ENCODE peak calls at places on chromosomes 4 and X, in five cellular contexts. O, W, Y, Q and I are unnamed samples.

GRCh38 chrX:72373136-72373535 is 67.4 kb upstream of the CITED1 start:
- DNase-seq in O (no peak), W (no peak), Y (no peak), Q (no peak), I (no peak)

GRCh38 chrX:17377047-17377692 is 2.2 kb downstream of the NHS start:
- DNase-seq in O (peak), W (no peak), Y (no peak), Q (peak), I (peak)

GRCh38 chr4:100679926-100680325 is 162.1 kb upstream of the EMCN start:
- DNase-seq in O (no peak), W (no peak), Y (no peak), Q (no peak), I (no peak)

GRCh38 chr4:170090667-170091052 is 904 bp upstream of the AADAT start:
- DNase-seq in O (no peak), W (no peak), Y (no peak), Q (no peak), I (no peak)

GRCh38 chr4:4871267-4872147 is 12.0 kb downstream of the MSX1 start:
- DNase-seq in O (no peak), W (no peak), Y (no peak), Q (no peak), I (no peak)

GRCh38 chr4:77773101-77773500 is 46.1 kb downstream of the CNOT6L start:
- DNase-seq in O (no peak), W (no peak), Y (no peak), Q (no peak), I (no peak)

GRCh38 chrX:136453771-136454170 is 34.0 kb upstream of the BRS3 start:
- DNase-seq in O (no peak), W (no peak), Y (no peak), Q (no peak), I (no peak)

GRCh38 chrX:40130207-40130606 is 32.4 kb upstream of the BCOR start:
- DNase-seq in O (peak), W (no peak), Y (peak), Q (no peak), I (no peak)

GRCh38 chrX:31449975-31450374 is 378.1 kb upstream of the FTHL17 start:
- DNase-seq in O (no peak), W (no peak), Y (no peak), Q (no peak), I (no peak)

GRCh38 chr4:180923476-180923875 is 1319.7 kb upstream of the TENM3 start:
- DNase-seq in O (no peak), W (no peak), Y (peak), Q (no peak), I (no peak)

GRCh38 chrX:19515615-19516105 is 352 bp upstream of the MAP3K15 start:
- DNase-seq in O (no peak), W (no peak), Y (no peak), Q (no peak), I (no peak)

GRCh38 chr4:158769175-158769831 is 477 bp downstream of the FNIP2 start:
- DNase-seq in O (peak), W (peak), Y (no peak), Q (peak), I (peak)

GRCh38 chr4:1571165-1571908 is 112.8 kb downstream of the FAM53A start:
- DNase-seq in O (no peak), W (no peak), Y (no peak), Q (peak), I (no peak)

GRCh38 chr4:152998861-152999260 is 62.7 kb downstream of the FHDC1 start:
- DNase-seq in O (no peak), W (no peak), Y (no peak), Q (no peak), I (no peak)

GRCh38 chr4:72604324-72604723 is 35.3 kb upstream of the ADAMTS3 start:
- DNase-seq in O (no peak), W (no peak), Y (no peak), Q (no peak), I (no peak)

GRCh38 chrX:153641575-153642312 is 5.3 kb upstream of the DUSP9 start:
- DNase-seq in O (no peak), W (no peak), Y (no peak), Q (no peak), I (no peak)

GRCh38 chr4:102610476-102610875 is 109.3 kb downstream of the NFKB1 start:
- DNase-seq in O (no peak), W (no peak), Y (no peak), Q (no peak), I (no peak)

GRCh38 chr4:95585016-95585695 is 36.4 kb upstream of the UNC5C start:
- DNase-seq in O (no peak), W (no peak), Y (no peak), Q (no peak), I (no peak)

GRCh38 chr4:22463179-22463578 is 52.7 kb downstream of the ADGRA3 start:
- DNase-seq in O (no peak), W (no peak), Y (no peak), Q (no peak), I (no peak)

GRCh38 chr4:184331155-184331995 is 113.7 kb upstream of the ENPP6 start:
- DNase-seq in O (no peak), W (no peak), Y (no peak), Q (no peak), I (no peak)

GRCh38 chrX:88424071-88424470 is 323.0 kb upstream of the CPXCR1 start:
- DNase-seq in O (no peak), W (no peak), Y (no peak), Q (no peak), I (no peak)

GRCh38 chrX:88424541-88424940 is 322.5 kb upstream of the CPXCR1 start:
- DNase-seq in O (no peak), W (no peak), Y (no peak), Q (no peak), I (no peak)

DNA sequence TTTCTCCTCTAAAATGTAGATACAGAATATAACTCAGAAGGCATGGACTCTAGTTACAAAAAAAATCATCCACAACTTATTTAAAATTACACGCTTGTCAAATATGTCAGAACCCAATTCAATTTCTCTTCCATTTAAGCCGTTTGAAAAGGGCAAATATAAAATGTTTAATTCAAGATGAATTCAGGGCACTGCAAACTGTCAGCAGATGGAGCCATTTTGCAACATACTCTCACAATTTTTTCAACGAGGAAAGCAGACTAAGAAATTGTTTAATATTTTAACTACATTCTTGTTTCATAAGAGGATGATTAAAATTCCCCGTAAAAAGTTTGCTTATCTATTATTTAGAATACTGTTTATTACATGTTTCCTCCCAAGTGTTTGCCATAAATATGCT is 321.3 kb upstream of the CPXCR1 start:
- DNase-seq in O (no peak), W (no peak), Y (no peak), Q (no peak), I (no peak)
- TF ChIP-seq CTCF in O (no peak), W (peak), Y (no peak), Q (no peak), I (no peak)

GRCh38 chr4:141134051-141134450 is 782 bp upstream of the RNF150 start:
- DNase-seq in O (no peak), W (no peak), Y (no peak), Q (no peak), I (no peak)
- TF ChIP-seq CTCF in O (no peak), W (no peak), Y (peak), Q (no peak), I (no peak)

DNA sequence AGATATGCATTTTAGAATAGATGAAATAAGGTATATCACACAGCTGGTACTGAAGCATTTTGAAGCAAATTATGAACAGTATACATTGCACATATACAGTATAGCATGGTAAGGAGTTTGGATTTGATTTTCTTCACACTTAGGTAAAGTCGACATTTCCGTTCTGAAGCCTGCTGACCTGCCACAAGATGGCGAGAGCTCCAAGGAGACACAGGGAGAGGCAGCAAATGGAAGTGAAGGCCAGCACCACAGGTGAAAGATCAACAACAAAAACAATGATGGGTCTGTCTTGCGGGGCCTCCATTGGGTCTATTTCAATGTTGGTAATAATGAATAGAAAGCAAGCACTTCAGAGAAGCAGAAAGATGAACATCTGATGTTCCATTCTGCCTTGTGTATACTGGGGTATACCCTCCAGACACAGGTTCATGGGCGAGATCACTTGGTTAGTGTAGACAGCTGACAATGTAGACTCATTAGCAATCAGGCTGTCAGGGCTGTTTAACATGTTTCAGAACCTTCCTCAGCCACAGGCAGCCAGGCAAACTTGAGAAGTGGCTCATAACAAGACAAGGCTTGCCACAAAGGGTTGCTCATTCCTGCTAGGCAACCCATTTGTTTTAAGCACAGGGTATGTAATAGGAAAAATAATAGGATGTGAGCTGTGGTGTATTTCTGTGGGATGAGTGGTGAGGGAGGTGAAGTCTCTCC is 21.4 kb upstream of the NOX1 start:
- DNase-seq in O (peak), W (no peak), Y (no peak), Q (no peak), I (peak)
- TF ChIP-seq CTCF in O (peak), W (peak), Y (peak), Q (peak), I (no peak)

DNA sequence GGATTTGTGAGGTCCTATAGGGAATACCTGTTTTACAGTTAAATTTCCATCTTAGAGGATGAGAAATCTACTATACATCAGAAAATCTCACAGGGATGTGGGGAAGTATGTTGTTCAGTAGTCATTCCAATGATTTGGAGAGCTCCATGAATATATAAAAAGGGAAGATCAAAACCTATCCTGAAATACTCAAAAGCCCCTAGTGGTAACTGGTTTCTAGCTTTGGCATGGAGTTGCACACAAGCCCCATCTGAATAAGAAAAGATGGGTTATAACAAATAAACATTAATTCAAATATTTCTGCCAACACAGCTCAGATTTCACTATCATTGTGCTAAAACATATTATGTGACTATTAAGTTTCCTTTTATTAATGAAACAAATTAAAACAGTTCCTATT is 101.6 kb downstream of the FBXO8 start:
- DNase-seq in O (no peak), W (no peak), Y (no peak), Q (no peak), I (no peak)
- TF ChIP-seq CTCF in O (no peak), W (no peak), Y (no peak), Q (no peak), I (peak)

GRCh38 chr4:15925830-15926229 is 12.7 kb downstream of the FGFBP1 start:
- DNase-seq in O (no peak), W (no peak), Y (no peak), Q (no peak), I (no peak)
- TF ChIP-seq CTCF in O (no peak), W (no peak), Y (no peak), Q (no peak), I (no peak)

GRCh38 chr4:125325733-125326132 is 11.0 kb downstream of the FAT4 start:
- DNase-seq in O (no peak), W (no peak), Y (no peak), Q (no peak), I (no peak)
- TF ChIP-seq CTCF in O (no peak), W (no peak), Y (no peak), Q (no peak), I (no peak)

DNA sequence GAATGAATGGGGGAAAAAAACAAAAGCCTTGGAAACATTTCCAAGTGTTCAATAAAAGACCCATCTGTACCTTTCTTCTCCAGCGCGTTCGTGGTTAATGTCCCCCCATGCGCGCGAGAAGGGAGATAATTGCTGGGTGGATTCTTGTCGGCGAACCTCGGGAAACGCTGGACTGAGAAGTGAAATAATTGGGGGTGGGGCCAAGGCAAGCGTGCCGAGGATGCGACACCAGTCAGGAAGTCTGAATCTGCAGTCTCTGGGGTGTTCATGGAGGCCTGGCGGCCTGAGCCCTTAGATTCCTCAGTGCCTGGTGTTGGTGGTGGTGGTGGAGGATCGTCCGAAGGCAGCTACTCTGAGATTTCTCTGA is 5.3 kb upstream of the ARX start:
- DNase-seq in O (no peak), W (no peak), Y (no peak), Q (no peak), I (no peak)
- TF ChIP-seq CTCF in O (peak), W (no peak), Y (no peak), Q (no peak), I (no peak)

DNA sequence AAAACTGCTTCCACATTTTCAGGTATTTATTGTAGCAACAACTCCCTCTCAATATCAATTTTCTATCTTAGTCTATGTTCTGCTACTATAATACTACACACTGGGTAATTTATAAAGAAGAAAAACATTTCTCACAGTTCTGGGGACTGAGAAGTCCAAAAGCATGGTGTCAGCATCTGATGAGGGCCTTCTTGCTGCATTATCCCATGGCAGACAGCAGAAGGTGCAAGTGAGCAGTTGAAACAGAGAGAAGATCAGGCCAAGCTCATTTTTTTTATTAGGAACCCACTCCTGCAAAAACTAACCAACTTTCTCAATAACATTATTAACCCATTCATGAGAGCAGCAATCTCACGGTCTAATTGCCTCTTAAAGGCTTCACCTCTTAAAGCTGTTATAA is 376.0 kb downstream of the RAB28 start:
- DNase-seq in O (no peak), W (no peak), Y (no peak), Q (no peak), I (no peak)
- TF ChIP-seq CTCF in O (no peak), W (no peak), Y (no peak), Q (no peak), I (no peak)

GRCh38 chrX:49183701-49184281 is 2.4 kb downstream of the PRICKLE3 start:
- DNase-seq in O (no peak), W (no peak), Y (no peak), Q (peak), I (no peak)

GRCh38 chrX:49186125-49187027 is at the start of gene PRICKLE3:
- DNase-seq in O (peak), W (no peak), Y (no peak), Q (peak), I (peak)

GRCh38 chrX:49185062-49185394 is 1.1 kb downstream of the PRICKLE3 start:
- DNase-seq in O (no peak), W (no peak), Y (no peak), Q (no peak), I (no peak)

GRCh38 chrX:49187028-49187394 is 838 bp upstream of the PRICKLE3 start:
- DNase-seq in O (no peak), W (no peak), Y (no peak), Q (no peak), I (no peak)

DNA sequence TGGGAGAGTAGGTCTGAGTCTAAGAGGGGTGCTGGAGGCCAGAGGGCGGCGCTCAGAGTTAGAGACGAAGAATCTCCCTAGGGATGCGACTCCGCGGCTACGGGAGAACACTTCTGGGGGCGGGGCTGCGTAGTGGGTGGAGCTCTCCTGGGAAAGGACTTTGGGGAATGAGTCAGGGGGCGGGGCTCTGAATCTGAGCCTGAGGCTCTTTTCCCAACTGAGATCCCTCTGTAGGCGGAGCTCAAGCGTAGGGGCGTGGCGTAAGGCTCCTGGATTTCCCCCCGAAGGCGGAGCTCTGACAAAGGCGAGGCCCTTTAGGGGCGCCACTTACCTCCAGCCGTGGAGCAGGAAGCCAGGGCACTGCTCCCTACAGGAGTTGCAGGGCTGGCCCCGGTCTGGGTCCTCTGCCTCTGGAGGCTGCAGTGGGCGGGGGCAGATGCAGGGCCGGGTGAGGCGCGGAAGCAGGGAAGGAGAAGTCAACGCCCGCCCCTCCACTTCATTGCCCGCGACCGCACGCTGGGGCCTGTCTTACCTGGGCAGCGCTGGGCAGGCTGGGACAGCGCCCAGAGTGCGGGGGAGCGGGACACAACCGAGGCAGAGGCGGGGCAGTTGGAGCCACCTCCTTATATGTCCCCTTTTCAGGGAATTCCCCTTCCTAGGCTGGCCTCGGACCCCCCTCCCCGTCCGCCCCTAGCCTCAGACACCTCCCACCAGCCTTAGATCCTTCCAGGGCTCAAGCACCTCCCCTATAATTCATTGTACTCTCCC is 1.7 kb downstream of the PRICKLE3 start:
- DNase-seq in O (peak), W (peak), Y (no peak), Q (peak), I (peak)
- TF ChIP-seq CTCF in O (no peak), W (no peak), Y (no peak), Q (no peak), I (no peak)

DNA sequence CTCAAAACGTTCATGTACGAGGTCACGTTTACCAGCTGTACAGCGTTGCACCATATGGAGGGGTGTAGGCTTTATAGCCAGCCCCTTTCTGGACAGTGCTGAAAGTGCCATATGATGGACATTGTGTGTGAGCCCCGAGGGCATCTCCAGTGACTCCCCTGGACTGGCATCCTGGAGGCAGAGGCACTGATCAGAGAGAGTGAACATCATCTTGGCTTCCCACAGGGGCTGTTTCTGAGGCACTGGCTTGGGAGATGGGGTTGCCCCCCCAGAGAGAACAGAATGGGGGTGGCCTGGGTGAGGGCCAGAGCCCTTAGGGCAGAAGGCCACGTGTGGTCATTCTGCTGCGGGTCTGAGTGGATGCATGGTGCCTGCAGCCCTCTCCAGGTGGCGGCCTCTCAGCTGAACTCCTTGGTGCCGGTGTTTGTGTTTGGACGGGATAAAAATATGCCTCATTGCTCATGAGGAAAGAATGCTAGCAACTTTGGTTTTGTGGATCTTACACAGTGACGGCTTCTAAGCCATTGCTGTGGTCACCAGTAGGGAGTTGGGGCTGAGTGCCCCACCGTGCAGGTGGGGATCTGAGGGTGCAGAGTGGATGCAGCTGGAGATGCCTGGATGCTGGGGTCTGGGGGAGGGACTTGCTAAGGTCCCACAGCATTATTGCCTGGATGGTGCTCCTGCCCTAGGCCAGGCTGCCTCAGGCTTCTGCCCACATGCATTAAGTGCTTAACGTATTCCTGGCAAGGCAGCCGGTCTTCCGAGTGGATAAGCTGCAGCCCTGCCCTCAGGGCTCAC is 3.4 kb downstream of the WFS1 start:
- DNase-seq in O (peak), W (no peak), Y (peak), Q (no peak), I (no peak)
- TF ChIP-seq CTCF in O (no peak), W (no peak), Y (no peak), Q (no peak), I (no peak)